ENCODE peak calls at places on chromosomes 12 and 14, in four cellular contexts. X is Daoy; O is Right ventricle myocardium superior; S is activated CD8-positive, alpha-beta T cell treated with anti-CD3 and anti-CD28 coated beads for 36 hours. B is an unnamed sample.

GRCh38 chr12:65209655-65210043 is 40.3 kb downstream of the LEMD3 start:
- DNase-seq in X (no peak), O (no peak), S (no peak), B (peak)

GRCh38 chr12:12278899-12279298 is 12.1 kb upstream of the LRP6 start:
- DNase-seq in X (no peak), O (no peak), S (no peak), B (no peak)

GRCh38 chr12:51371295-51371953 is 19.8 kb downstream of the GALNT6 start:
- DNase-seq in X (peak), O (peak), S (no peak), B (peak)

GRCh38 chr12:109999983-110000505 is 814 bp downstream of the ANKRD13A start:
- DNase-seq in X (peak), O (no peak), S (peak), B (peak)

GRCh38 chr12:104303538-104304151 is at the start of gene EID3:
- DNase-seq in X (peak), O (peak), S (peak), B (peak)

GRCh38 chr12:109727039-109727723 is 13.6 kb downstream of the FAM222A start:
- DNase-seq in X (no peak), O (peak), S (no peak), B (no peak)

GRCh38 chr12:129911437-129912049 is 7.7 kb upstream of the TMEM132D start:
- DNase-seq in X (peak), O (peak), S (peak), B (peak)

GRCh38 chr12:19965196-19966038 is 402.9 kb upstream of the PDE3A start:
- DNase-seq in X (no peak), O (no peak), S (no peak), B (no peak)

GRCh38 chr12:104866286-104866685 is 91.8 kb downstream of the SLC41A2 start:
- DNase-seq in X (peak), O (no peak), S (no peak), B (no peak)

GRCh38 chr12:47785036-47785886 is 12.2 kb downstream of the SLC48A1 start:
- DNase-seq in X (no peak), O (peak), S (no peak), B (no peak)

GRCh38 chr12:96636895-96637294 is 147.5 kb downstream of the CFAP54 start:
- DNase-seq in X (no peak), O (no peak), S (no peak), B (no peak)

GRCh38 chr12:59041241-59042121 is 121.2 kb upstream of the LRIG3 start:
- DNase-seq in X (peak), O (no peak), S (no peak), B (no peak)

GRCh38 chr14:60805881-60806569 is 71.5 kb downstream of the MNAT1 start:
- DNase-seq in X (peak), O (no peak), S (no peak), B (no peak)

GRCh38 chr14:93959239-93960107 is 16.9 kb downstream of the ASB2 start:
- DNase-seq in X (peak), O (no peak), S (peak), B (no peak)

GRCh38 chr12:113439606-113440030 is 17.4 kb downstream of the SDSL start:
- DNase-seq in X (peak), O (no peak), S (peak), B (peak)

GRCh38 chr14:83548061-83548839 is 1981.7 kb upstream of the FLRT2 start:
- DNase-seq in X (no peak), O (no peak), S (no peak), B (no peak)

GRCh38 chr12:96343347-96343954 is 56.8 kb downstream of the CDK17 start:
- DNase-seq in X (no peak), O (peak), S (no peak), B (no peak)

GRCh38 chr12:56224954-56225353 is 812 bp downstream of the NABP2 start:
- DNase-seq in X (no peak), O (no peak), S (peak), B (no peak)

GRCh38 chr12:127984386-127985055 is 282.4 kb upstream of the TMEM132C start:
- DNase-seq in X (peak), O (no peak), S (no peak), B (no peak)

GRCh38 chr14:74368441-74368840 is 20.2 kb downstream of the VRTN start:
- DNase-seq in X (no peak), O (no peak), S (no peak), B (no peak)

GRCh38 chr12:94969424-94969823 is 34.1 kb downstream of the NDUFA12 start:
- DNase-seq in X (no peak), O (no peak), S (no peak), B (no peak)

GRCh38 chr12:132295101-132295526 is 34.3 kb downstream of the GALNT9 start:
- DNase-seq in X (no peak), O (no peak), S (no peak), B (no peak)

GRCh38 chr12:109518820-109519665 is 41.6 kb downstream of the UBE3B start:
- DNase-seq in X (peak), O (peak), S (peak), B (peak)

GRCh38 chr12:56695327-56696101 is 7.4 kb upstream of the PTGES3 start:
- DNase-seq in X (peak), O (peak), S (no peak), B (no peak)

GRCh38 chr12:49557917-49558215 is 10.1 kb downstream of the MCRS1 start:
- DNase-seq in X (no peak), O (no peak), S (no peak), B (no peak)

GRCh38 chr12:8827551-8828347 is 5.3 kb downstream of the A2ML1 start:
- DNase-seq in X (no peak), O (no peak), S (no peak), B (no peak)

GRCh38 chr14:77868552-77869300 is 68.8 kb downstream of the ADCK1 start:
- DNase-seq in X (peak), O (no peak), S (no peak), B (no peak)

GRCh38 chr12:52782502-52782901 is 5.4 kb upstream of the KRT76 start:
- DNase-seq in X (no peak), O (no peak), S (no peak), B (no peak)

GRCh38 chr12:116302200-116303075 is 24.9 kb upstream of the MED13L start:
- DNase-seq in X (no peak), O (no peak), S (no peak), B (no peak)

GRCh38 chr12:15320881-15321280 is 1.4 kb upstream of the PTPRO start:
- DNase-seq in X (no peak), O (no peak), S (no peak), B (no peak)

GRCh38 chr14:103716091-103716801 is 636 bp downstream of the ZFYVE21 start:
- DNase-seq in X (peak), O (no peak), S (peak), B (no peak)

GRCh38 chr14:50353126-50353525 is 41.0 kb downstream of the DMAC2L start:
- DNase-seq in X (no peak), O (no peak), S (no peak), B (no peak)

GRCh38 chr12:95336387-95337067 is 118.9 kb downstream of the VEZT start:
- DNase-seq in X (peak), O (peak), S (no peak), B (peak)

GRCh38 chr12:76260390-76260748 is 87.8 kb downstream of the BBS10 start:
- DNase-seq in X (peak), O (no peak), S (no peak), B (no peak)

GRCh38 chr14:74019743-74020142 is 594 bp downstream of the BBOF1 start:
- DNase-seq in X (peak), O (no peak), S (peak), B (no peak)